ENCODE peak calls at places on chromosomes 2 and 18, in nine cellular contexts. L is RWPE1; Z is NCI-H1694; I is GM19239; R is right cardiac atrium; V is activated T-cell treated with anti-CD3 and anti-CD28 coated beads for 1 hour; S is stimulated activated CD4-positive, alpha-beta T cell treated with anti-CD3 and anti-CD28 coated beads, Interleukin-12 subunit alpha, Interleukin-12 subunit beta, amount 100 ng/mL, for 48 hours; K is T follicular helper cell; P is small intestine. J is an unnamed sample.

GRCh38 chr2:42752299-42752698 is 11.6 kb downstream of the OXER1 start:
- DNase-seq in V (no peak), P (no peak), L (no peak), S (no peak), K (no peak), R (no peak), Z (no peak), I (no peak), J (no peak)

GRCh38 chr2:97745474-97746172 is 32.2 kb downstream of the ZAP70 start:
- DNase-seq in S (no peak), I (peak; percentile 51), V (no peak), L (no peak), K (no peak), P (peak; percentile 34), Z (no peak), R (no peak), J (peak; percentile 63)

GRCh38 chr18:2002604-2003003 is 568.7 kb downstream of the METTL4 start:
- DNase-seq in L (no peak), P (no peak), V (no peak), Z (no peak), S (no peak), K (no peak), I (no peak), R (no peak), J (no peak)

GRCh38 chr2:6955523-6956136 is 38.4 kb downstream of the RNF144A start:
- DNase-seq in P (no peak), Z (no peak), I (no peak), S (no peak), K (no peak), L (no peak), V (no peak), R (no peak), J (no peak)

GRCh38 chr2:27724905-27725693 is 46.4 kb upstream of the MRPL33 start:
- DNase-seq in L (no peak), K (no peak), Z (no peak), S (no peak), I (no peak), V (no peak), R (no peak), P (no peak), J (no peak)

GRCh38 chr2:25377822-25378421 is 36.2 kb upstream of the DNMT3A start:
- DNase-seq in L (no peak), I (no peak), V (no peak), S (no peak), Z (no peak), P (no peak), K (no peak), R (no peak), J (no peak)

GRCh38 chr2:190987116-190987515 is 26.9 kb downstream of the STAT1 start:
- DNase-seq in R (no peak), V (no peak), S (no peak), P (no peak), L (no peak), K (no peak), Z (no peak), I (no peak), J (no peak)

GRCh38 chr2:233480490-233481202 is 85.9 kb downstream of the USP40 start:
- DNase-seq in V (no peak), R (no peak), P (peak; percentile 42), I (no peak), S (no peak), K (no peak), Z (no peak), L (no peak), J (no peak)

GRCh38 chr2:41998789-41999470 is 48.9 kb upstream of the PKDCC start:
- DNase-seq in R (peak; percentile 71), P (no peak), S (no peak), V (no peak), I (no peak), Z (no peak), L (no peak), K (no peak), J (no peak)

GRCh38 chr2:174585657-174586056 is 11.9 kb downstream of the WIPF1 start:
- DNase-seq in V (no peak), L (no peak), I (no peak), R (no peak), Z (no peak), P (no peak), K (no peak), S (no peak), J (no peak)

GRCh38 chr2:216535454-216535995 is 36.9 kb downstream of the RPL37A start:
- DNase-seq in S (no peak), K (no peak), P (no peak), V (no peak), I (no peak), Z (no peak), L (peak; percentile 46), R (peak; percentile 78), J (peak; percentile 51)

GRCh38 chr2:37894601-37895000 is 30.5 kb upstream of the RMDN2 start:
- DNase-seq in S (no peak), K (no peak), Z (no peak), L (no peak), R (no peak), V (no peak), I (no peak), P (no peak), J (no peak)

GRCh38 chr2:165074323-165074722 is 119.0 kb upstream of the SLC38A11 start:
- DNase-seq in L (no peak), P (no peak), V (no peak), R (peak; percentile 38), S (no peak), Z (no peak), I (no peak), K (no peak), J (no peak)

GRCh38 chr2:10722252-10722825 is 909 bp downstream of the ATP6V1C2 start:
- DNase-seq in R (no peak), V (no peak), I (no peak), K (no peak), Z (no peak), P (no peak), S (no peak), L (no peak), J (no peak)

GRCh38 chr2:216006164-216006663 is 7.1 kb downstream of the MREG start:
- DNase-seq in R (no peak), I (no peak), S (peak; percentile 34), L (peak; percentile 83), P (no peak), K (no peak), V (no peak), Z (no peak), J (no peak)

GRCh38 chr2:18365346-18365745 is 195.1 kb downstream of the RDH14 start:
- DNase-seq in Z (no peak), R (no peak), L (no peak), I (no peak), S (no peak), V (no peak), K (no peak), P (no peak), J (no peak)

GRCh38 chr18:2303517-2304238 is 267.6 kb downstream of the METTL4 start:
- DNase-seq in S (no peak), I (no peak), P (no peak), L (peak; percentile 43), Z (no peak), R (no peak), V (no peak), K (no peak), J (peak; percentile 31)

GRCh38 chr2:183995632-183996031 is 602.7 kb upstream of the ZNF804A start:
- DNase-seq in S (no peak), R (no peak), L (no peak), I (no peak), V (no peak), Z (peak; percentile 63), K (no peak), P (no peak), J (no peak)

GRCh38 chr18:2513616-2514015 is 57.7 kb downstream of the METTL4 start:
- DNase-seq in P (no peak), S (no peak), Z (no peak), K (no peak), R (no peak), V (no peak), L (no peak), I (no peak), J (no peak)

GRCh38 chr2:127153691-127154158 is 46.8 kb upstream of the BIN1 start:
- DNase-seq in Z (no peak), S (no peak), R (no peak), I (no peak), P (no peak), K (no peak), V (no peak), L (peak; percentile 56), J (no peak)

GRCh38 chr2:109231428-109231827 is 102.4 kb downstream of the SH3RF3 start:
- DNase-seq in P (no peak), R (no peak), V (no peak), I (no peak), S (no peak), Z (no peak), K (no peak), L (no peak), J (no peak)

GRCh38 chr18:12960846-12961397 is 13.1 kb downstream of the SEH1L start:
- DNase-seq in I (no peak), K (no peak), L (no peak), S (no peak), P (peak; percentile 38), V (no peak), Z (no peak), R (peak; percentile 39), J (no peak)

GRCh38 chr2:55616509-55617159 is 788 bp downstream of the PPP4R3B start:
- DNase-seq in Z (peak; percentile 54), P (peak; percentile 62), R (no peak), L (peak; percentile 45), I (no peak), S (no peak), V (no peak), K (peak; percentile 38), J (peak; percentile 79)

GRCh38 chr2:223414646-223415045 is 187.5 kb downstream of the SCG2 start:
- DNase-seq in V (no peak), S (no peak), P (no peak), I (no peak), Z (no peak), R (peak; percentile 82), L (no peak), K (no peak), J (no peak)

GRCh38 chr2:52498062-52498750 is 1269.4 kb upstream of the CHAC2 start:
- DNase-seq in P (no peak), I (no peak), R (no peak), Z (no peak), K (no peak), S (no peak), L (no peak), V (no peak), J (no peak)

GRCh38 chr2:46490521-46491141 is 11.3 kb downstream of the TMEM247 start:
- DNase-seq in V (no peak), K (no peak), Z (peak; percentile 3), R (peak; percentile 88), I (peak; percentile 59), S (no peak), L (no peak), P (no peak), J (no peak)

GRCh38 chr2:127140543-127140942 is 33.6 kb upstream of the BIN1 start:
- DNase-seq in L (no peak), P (no peak), I (no peak), S (no peak), Z (no peak), R (no peak), V (no peak), K (no peak), J (no peak)

GRCh38 chr2:175318542-175318941 is 137.0 kb upstream of the ATP5MC3 start:
- DNase-seq in S (no peak), I (no peak), P (no peak), R (no peak), V (no peak), Z (no peak), K (no peak), L (no peak), J (no peak)

GRCh38 chr18:46482831-46483230 is 174.2 kb downstream of the LOXHD1 start:
- DNase-seq in P (no peak), S (no peak), K (no peak), V (no peak), Z (no peak), R (no peak), I (no peak), L (no peak), J (no peak)

GRCh38 chr2:53445376-53446072 is 322.1 kb upstream of the CHAC2 start:
- DNase-seq in V (no peak), S (peak; percentile 2), P (peak; percentile 13), R (no peak), Z (no peak), K (no peak), L (peak; percentile 26), I (no peak), J (no peak)

GRCh38 chr2:30664761-30665358 is 142.4 kb downstream of the CAPN13 start:
- DNase-seq in I (no peak), R (no peak), K (no peak), Z (no peak), P (no peak), L (peak; percentile 94), V (no peak), S (no peak), J (peak; percentile 93)